ENCODE peak calls at places on chromosomes 16 and 17, in four cellular contexts. W, D, I and S are unnamed samples.

GRCh38 chr17:57626520-57627210 is 118.4 kb downstream of the CCDC182 start:
- DNase-seq in W (no peak), D (no peak), I (no peak), S (no peak)

GRCh38 chr16:84699712-84700517 is at the start of gene USP10:
- DNase-seq in W (peak), D (peak), I (peak), S (peak)

GRCh38 chr16:57534337-57534880 is 2.0 kb downstream of the CCDC102A start:
- DNase-seq in W (no peak), D (no peak), I (no peak), S (no peak)

GRCh38 chr16:11689031-11689840 is 21.0 kb downstream of the SNN start:
- DNase-seq in W (no peak), D (no peak), I (peak), S (no peak)

GRCh38 chr17:39080416-39081179 is 70.8 kb downstream of the PLXDC1 start:
- DNase-seq in W (peak), D (peak), I (no peak), S (no peak)

GRCh38 chr17:17147821-17148220 is 58.3 kb downstream of the PLD6 start:
- DNase-seq in W (no peak), D (peak), I (no peak), S (no peak)

GRCh38 chr17:4295686-4296085 is 31.9 kb upstream of the ANKFY1 start:
- DNase-seq in W (no peak), D (no peak), I (no peak), S (no peak)

GRCh38 chr16:75745242-75745641 is 19.0 kb upstream of the CPHXL start:
- DNase-seq in W (no peak), D (no peak), I (no peak), S (no peak)

GRCh38 chr17:27564463-27564862 is 66.5 kb upstream of the LGALS9 start:
- DNase-seq in W (no peak), D (no peak), I (peak), S (no peak)